ENCODE peak calls at places on chromosomes 2 and 18, in eight cellular contexts. B is heart right ventricle, F is A549, Q is esophagus muscularis mucosa, X is thoracic aorta, H is esophagus squamous epithelium, K is hepatocyte, D is AG04449. P is an unnamed sample.

GRCh38 chr2:71801969-71802368 is 345.7 kb downstream of the CYP26B1 start:
- DNase-seq in B (peak; percentile 67), F (peak; percentile 58), Q (no peak), X (no peak), H (no peak), K (peak; percentile 59), D (no peak), P (no peak)

GRCh38 chr2:181165199-181165868 is 184.9 kb downstream of the UBE2E3 start:
- DNase-seq in B (no peak), F (no peak), Q (no peak), X (no peak), H (no peak), K (no peak), D (no peak), P (no peak)

GRCh38 chr2:240995041-240995960 is 3.1 kb upstream of the SNED1 start:
- DNase-seq in B (no peak), F (no peak), Q (no peak), X (no peak), H (no peak), K (no peak), D (no peak), P (no peak)

GRCh38 chr2:192298664-192299063 is 103.9 kb upstream of the TMEFF2 start:
- DNase-seq in B (no peak), F (no peak), Q (no peak), X (no peak), H (no peak), K (no peak), D (no peak), P (no peak)

GRCh38 chr2:38194751-38195150 is 118.8 kb upstream of the CYP1B1 start:
- DNase-seq in B (no peak), F (no peak), Q (no peak), X (no peak), H (no peak), K (no peak), D (no peak), P (no peak)

GRCh38 chr2:144084114-144084661 is 435.7 kb downstream of the ZEB2 start:
- DNase-seq in B (no peak), F (peak; percentile 39), Q (no peak), X (no peak), H (no peak), K (no peak), D (peak; percentile 73), P (no peak)

GRCh38 chr18:73670046-73670445 is 477.6 kb downstream of the FBXO15 start:
- DNase-seq in B (no peak), F (no peak), Q (no peak), X (no peak), H (no peak), K (no peak), D (no peak), P (no peak)

GRCh38 chr2:206004004-206004693 is 81.8 kb downstream of the INO80D start:
- DNase-seq in B (no peak), F (peak; percentile 55), Q (no peak), X (no peak), H (no peak), K (peak; percentile 30), D (no peak), P (no peak)

GRCh38 chr18:76264073-76264472 is 231.0 kb downstream of the ZNF516 start:
- DNase-seq in B (no peak), F (no peak), Q (no peak), X (no peak), H (no peak), K (no peak), D (no peak), P (no peak)

GRCh38 chr2:10909996-10910341 is 1.8 kb upstream of the KCNF1 start:
- DNase-seq in B (no peak), F (no peak), Q (no peak), X (no peak), H (no peak), K (no peak), D (no peak), P (no peak)
- TF ChIP-seq CTCF in B (no peak), F (no peak), Q (no peak), X (no peak), H (no peak), K (no peak), D (no peak), P (no peak)

GRCh38 chr2:191272064-191272463 is 26.9 kb downstream of the MYO1B start:
- DNase-seq in B (no peak), F (no peak), Q (no peak), X (no peak), H (no peak), K (no peak), D (no peak), P (no peak)

GRCh38 chr2:191266201-191266600 is 21.0 kb downstream of the MYO1B start:
- DNase-seq in B (no peak), F (no peak), Q (no peak), X (no peak), H (no peak), K (no peak), D (no peak), P (no peak)

GRCh38 chr2:191265311-191266170 is 20.3 kb downstream of the MYO1B start:
- DNase-seq in B (no peak), F (no peak), Q (no peak), X (peak; percentile 12), H (no peak), K (no peak), D (peak; percentile 65), P (no peak)

GRCh38 chr2:191270303-191271178 is 25.3 kb downstream of the MYO1B start:
- DNase-seq in B (no peak), F (no peak), Q (no peak), X (no peak), H (no peak), K (no peak), D (no peak), P (no peak)

GRCh38 chr2:191268596-191268995 is 23.4 kb downstream of the MYO1B start:
- DNase-seq in B (no peak), F (no peak), Q (no peak), X (no peak), H (no peak), K (no peak), D (no peak), P (no peak)
- TF ChIP-seq CTCF in B (no peak), F (no peak), Q (no peak), X (no peak), H (no peak), K (no peak), D (no peak), P (no peak)

GRCh38 chr2:231692847-231693246 is 15.5 kb upstream of the PTMA start:
- DNase-seq in B (no peak), F (no peak), Q (no peak), X (no peak), H (no peak), K (no peak), D (no peak), P (no peak)
- TF ChIP-seq CTCF in B (no peak), F (no peak), Q (no peak), X (no peak), H (no peak), K (no peak), D (no peak), P (no peak)

GRCh38 chr2:200048421-200048820 is 93.0 kb downstream of the MAIP1 start:
- DNase-seq in B (no peak), F (no peak), Q (no peak), X (no peak), H (no peak), K (no peak), D (no peak), P (no peak)
- TF ChIP-seq CTCF in B (no peak), F (no peak), Q (no peak), X (no peak), H (no peak), K (no peak), D (no peak), P (no peak)

DNA sequence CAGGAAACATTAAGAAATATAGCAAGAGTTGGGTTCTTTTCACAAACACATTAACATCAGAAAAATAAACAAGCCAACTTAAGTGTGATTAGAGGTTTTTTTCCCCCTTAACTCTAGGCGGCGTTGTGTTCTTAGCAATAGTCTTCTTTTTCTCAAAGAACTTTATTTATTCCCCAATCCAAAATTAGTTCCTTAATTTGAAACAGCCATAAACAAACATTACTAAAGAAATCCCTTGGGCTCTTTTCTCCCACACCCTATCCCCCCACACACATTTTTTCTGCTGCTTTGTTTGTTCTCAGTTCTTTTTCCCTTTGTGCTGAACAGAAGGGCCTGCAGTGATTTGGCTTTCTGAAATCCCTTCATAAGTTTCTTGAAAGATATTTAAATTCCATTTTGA is 13.2 kb upstream of the MYO1B start:
- DNase-seq in B (no peak), F (no peak), Q (no peak), X (no peak), H (no peak), K (peak; percentile 42), D (no peak), P (no peak)
- TF ChIP-seq CTCF in B (peak; percentile 28), F (peak; percentile 41), Q (peak; percentile 38), X (peak; percentile 32), H (no peak), K (peak; percentile 60), D (peak; percentile 47), P (no peak)

GRCh38 chr2:120251077-120251476 is 1.6 kb upstream of the RALB start:
- DNase-seq in B (no peak), F (no peak), Q (no peak), X (no peak), H (no peak), K (no peak), D (no peak), P (no peak)

GRCh38 chr2:120254178-120254577 is 1.5 kb downstream of the RALB start:
- DNase-seq in B (no peak), F (no peak), Q (no peak), X (no peak), H (no peak), K (no peak), D (no peak), P (no peak)

GRCh38 chr2:120252207-120253020 is at the start of gene RALB:
- DNase-seq in B (peak; percentile 100), F (peak; percentile 96), Q (peak; percentile 100), X (peak; percentile 99), H (peak; percentile 99), K (peak; percentile 99), D (peak; percentile 87), P (peak; percentile 94)

GRCh38 chr2:120251863-120252206 is 817 bp upstream of the RALB start:
- DNase-seq in B (no peak), F (no peak), Q (no peak), X (no peak), H (no peak), K (no peak), D (no peak), P (no peak)

GRCh38 chr2:120253021-120253882 is 600 bp downstream of the RALB start:
- DNase-seq in B (peak; percentile 85), F (peak; percentile 70), Q (peak; percentile 96), X (peak; percentile 25), H (peak; percentile 37), K (peak; percentile 89), D (peak; percentile 26), P (no peak)
- TF ChIP-seq CTCF in B (peak; percentile 37), F (peak; percentile 44), Q (peak; percentile 55), X (peak; percentile 42), H (no peak), K (peak; percentile 48), D (peak; percentile 70), P (no peak)

GRCh38 chr18:2091937-2092336 is 479.4 kb downstream of the METTL4 start:
- DNase-seq in B (no peak), F (no peak), Q (no peak), X (no peak), H (no peak), K (no peak), D (no peak), P (no peak)
- TF ChIP-seq CTCF in B (no peak), F (no peak), Q (no peak), X (no peak), H (no peak), K (no peak), D (no peak), P (no peak)

P was measured in omental fat pad.